ENCODE peak calls at places on chromosome 9, in nine cellular contexts. F, Y, A, P, X, U, G, K and C are unnamed samples.
A peak's percentile ranks its signal among the peaks of the same experiment; 100 is the strongest.

GRCh38 chr9:30293231-30293630 is 2091.2 kb upstream of the ACO1 start:
- DNase-seq in X (no peak), F (no peak), A (no peak), K (no peak), Y (no peak), G (no peak), P (no peak), U (no peak), C (no peak)

GRCh38 chr9:101485873-101486692 is 47.6 kb upstream of the RNF20 start:
- DNase-seq in U (peak; percentile 66), G (no peak), Y (peak; percentile 75), K (no peak), P (peak; percentile 35), A (peak; percentile 66), F (peak; percentile 37), X (peak; percentile 44), C (no peak)

GRCh38 chr9:106420511-106420944 is 442.4 kb upstream of the ZNF462 start:
- DNase-seq in P (peak; percentile 85), X (no peak), U (no peak), Y (no peak), A (no peak), K (no peak), G (peak; percentile 77), F (no peak), C (no peak)

GRCh38 chr9:15278290-15278689 is 28.7 kb downstream of the TTC39B start:
- DNase-seq in A (no peak), Y (no peak), K (no peak), X (no peak), F (no peak), G (no peak), U (no peak), P (no peak), C (no peak)

GRCh38 chr9:121271368-121272351 is 3.7 kb downstream of the GSN start:
- DNase-seq in G (no peak), A (peak; percentile 70), Y (no peak), F (peak; percentile 45), U (peak; percentile 70), P (peak; percentile 94), K (peak; percentile 82), X (peak; percentile 68), C (no peak)

GRCh38 chr9:36399980-36400331 is at the start of gene RNF38:
- DNase-seq in K (no peak), Y (no peak), U (no peak), A (no peak), P (no peak), X (no peak), F (no peak), G (no peak), C (no peak)

GRCh38 chr9:97695390-97695789 is 1.8 kb downstream of the XPA start:
- DNase-seq in U (no peak), A (no peak), X (no peak), P (no peak), Y (no peak), F (no peak), K (no peak), G (no peak), C (no peak)

GRCh38 chr9:111926421-111926875 is 29.8 kb downstream of the UGCG start:
- DNase-seq in X (peak; percentile 62), Y (peak; percentile 69), K (peak; percentile 69), U (peak; percentile 55), F (no peak), P (peak; percentile 62), G (peak; percentile 74), A (no peak), C (no peak)

GRCh38 chr9:90872835-90873294 is 71.2 kb downstream of the SYK start:
- DNase-seq in A (no peak), U (no peak), X (no peak), Y (no peak), K (no peak), F (no peak), P (peak; percentile 11), G (no peak), C (no peak)

GRCh38 chr9:113309204-113309813 is 6.1 kb upstream of the RNF183 start:
- DNase-seq in K (no peak), Y (no peak), P (peak; percentile 57), X (peak; percentile 59), A (no peak), F (no peak), U (no peak), G (no peak), C (peak; percentile 14)

GRCh38 chr9:137611623-137612609 is 6.4 kb downstream of the ARRDC1 start:
- DNase-seq in Y (peak; percentile 94), A (peak; percentile 95), P (peak; percentile 76), X (peak; percentile 91), K (no peak), U (peak; percentile 72), G (no peak), F (peak; percentile 31), C (peak; percentile 72)

GRCh38 chr9:112120471-112120925 is 54.6 kb downstream of the SUSD1 start:
- DNase-seq in U (no peak), K (no peak), G (no peak), Y (no peak), X (peak; percentile 9), F (no peak), P (no peak), A (no peak), C (no peak)

GRCh38 chr9:106874031-106874430 is 11.1 kb downstream of the ZNF462 start:
- DNase-seq in A (no peak), P (no peak), G (no peak), U (no peak), X (no peak), Y (no peak), F (no peak), K (no peak), C (no peak)

GRCh38 chr9:27473135-27473534 is 51.0 kb upstream of the IFNK start:
- DNase-seq in Y (peak; percentile 50), F (peak; percentile 69), X (peak; percentile 46), G (no peak), K (peak; percentile 87), U (peak; percentile 81), A (peak; percentile 67), P (peak; percentile 84), C (no peak)

GRCh38 chr9:94908041-94908563 is 181.6 kb downstream of the AOPEP start:
- DNase-seq in Y (no peak), G (no peak), X (no peak), F (no peak), K (no peak), U (no peak), P (no peak), A (no peak), C (no peak)

GRCh38 chr9:90502134-90502533 is 140.5 kb downstream of the DIRAS2 start:
- DNase-seq in G (no peak), A (no peak), K (no peak), Y (no peak), P (no peak), F (no peak), U (no peak), X (no peak), C (no peak)

DNA sequence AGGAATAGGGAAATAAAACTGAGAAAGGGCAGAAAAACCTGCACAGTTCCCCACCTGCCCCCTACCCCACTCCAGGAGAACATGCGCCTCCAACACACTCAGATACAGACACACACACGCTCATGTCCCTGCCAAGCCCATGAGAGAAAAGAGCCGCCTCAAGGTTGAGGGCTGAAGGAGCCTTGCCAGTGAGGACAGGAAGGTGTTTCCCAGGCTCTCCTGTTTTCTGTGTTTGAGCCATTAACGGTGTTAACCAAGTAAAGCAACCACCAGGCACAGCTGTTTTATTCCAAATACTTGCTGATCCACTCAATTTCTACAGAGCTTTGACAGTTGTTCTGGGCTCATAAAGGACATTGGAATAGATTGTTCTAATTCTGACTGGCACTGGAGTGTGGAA is 238.1 kb downstream of the DMAC1 start:
- DNase-seq in A (no peak), U (no peak), F (no peak), Y (no peak), X (no peak), G (no peak), P (no peak), K (no peak), C (no peak)
- H3K4me3 ChIP-seq in A (no peak overlapping the region), U (no peak overlapping the region), F (no peak overlapping the region), Y (no peak overlapping the region), X (no peak overlapping the region), G (no peak overlapping the region), P (no peak overlapping the region), K (no peak overlapping the region), C (no peak overlapping the region)

DNA sequence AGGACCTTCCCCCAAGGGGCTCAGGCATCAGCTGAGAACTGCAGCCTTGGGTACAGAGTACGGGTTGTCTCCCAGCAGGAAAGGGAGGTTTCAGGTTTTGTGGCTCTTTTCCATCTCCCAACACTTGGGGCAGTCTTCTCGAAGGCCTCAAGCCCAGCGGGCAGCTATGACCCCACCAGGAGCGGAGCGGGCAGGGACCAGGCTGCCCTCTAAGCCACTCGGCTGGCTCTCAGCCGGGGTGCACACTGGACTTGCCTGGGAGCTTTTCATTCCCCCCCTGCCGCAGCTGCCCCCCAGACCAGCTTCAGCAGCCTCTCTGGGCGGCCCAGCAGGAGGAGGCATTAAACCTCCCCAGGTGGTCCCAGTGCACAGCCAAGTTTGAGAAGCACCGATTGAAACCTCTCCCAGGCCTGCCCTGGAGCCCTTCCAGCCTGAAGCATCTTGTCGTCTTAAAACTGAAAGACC is 20.8 kb downstream of the NTNG2 start:
- DNase-seq in A (no peak), K (no peak), P (no peak), G (no peak), Y (no peak), U (no peak), X (no peak), F (no peak), C (no peak)
- TF ChIP-seq CTCF in A (no peak), K (no peak), P (no peak), G (peak; percentile 22), Y (no peak), U (no peak), X (no peak), F (peak; percentile 6), C (peak; percentile 53)

DNA sequence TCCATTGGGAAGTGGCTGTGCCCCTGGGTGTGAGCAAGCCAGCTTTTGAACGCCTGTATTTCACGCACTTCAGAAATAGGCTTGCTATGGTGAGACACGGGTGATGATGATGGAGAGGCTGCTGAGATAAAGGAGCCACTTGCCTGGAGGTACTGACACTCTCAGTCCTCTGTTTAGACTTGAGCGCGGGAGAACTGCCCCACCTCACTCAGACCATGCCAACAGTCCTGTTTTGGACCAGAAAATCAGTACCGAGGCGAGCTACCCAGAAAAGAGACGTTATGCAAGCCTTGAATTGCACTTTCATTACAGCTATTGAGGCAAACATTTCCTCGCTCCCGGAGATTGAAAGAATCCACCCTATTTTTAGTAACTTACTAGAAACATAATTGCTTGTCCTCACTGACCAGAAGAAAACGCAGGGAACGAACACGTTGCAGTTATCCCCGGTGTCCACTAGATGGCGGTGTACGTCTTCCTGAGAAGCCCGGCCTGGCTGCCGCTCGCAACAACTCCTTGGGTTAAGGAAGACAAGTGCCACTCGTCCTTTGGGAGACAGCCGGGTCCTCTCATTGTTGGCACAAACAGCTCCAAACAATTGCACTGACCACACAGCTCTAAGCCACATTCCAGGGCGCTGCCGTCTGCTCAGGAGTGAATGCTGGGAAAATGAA is 142.4 kb downstream of the PSAT1 start:
- DNase-seq in A (peak; percentile 90), X (peak; percentile 85), Y (peak; percentile 70), F (peak; percentile 60), G (peak; percentile 71), U (peak; percentile 84), P (peak; percentile 90), K (peak; percentile 90), C (peak; percentile 91)
- H3K4me3 ChIP-seq in A (no peak overlapping the region), X (no peak overlapping the region), Y (no peak overlapping the region), F (no peak overlapping the region), G (no peak overlapping the region), U (no peak overlapping the region), P (peak overlapping the region; percentile 46), K (no peak overlapping the region), C (peak overlapping the region; percentile 30)

DNA sequence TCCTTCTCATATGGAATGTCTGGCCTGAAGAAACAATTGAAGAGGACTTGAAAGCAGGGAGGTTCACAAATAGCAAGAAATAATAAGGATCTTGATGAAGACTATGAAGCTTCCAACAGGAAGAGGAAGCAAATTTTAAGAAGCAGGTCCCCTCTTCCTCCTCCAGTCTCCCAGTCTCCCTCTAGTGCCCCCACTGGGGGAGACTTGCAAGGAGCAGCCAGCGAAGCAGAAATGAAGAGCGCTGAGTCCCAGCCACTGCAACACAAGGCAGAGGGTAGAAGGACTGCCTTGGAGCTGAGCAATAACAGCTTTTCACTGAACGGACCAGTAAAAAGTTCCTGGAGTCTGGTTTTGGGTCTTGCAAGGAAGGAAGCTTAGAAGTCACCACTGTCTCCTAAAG is 32.6 kb upstream of the ACO1 start:
- DNase-seq in X (no peak), G (no peak), U (no peak), A (no peak), Y (no peak), P (no peak), F (no peak), K (no peak), C (no peak)
- TF ChIP-seq CTCF in X (no peak), G (no peak), U (no peak), A (no peak), Y (no peak), P (no peak), F (no peak), K (no peak), C (peak; percentile 36)